ENCODE peak calls at places on chromosome 20, in nine cellular contexts. W is adrenal gland, X is mammary epithelial cell, U is uterus, B is left lung, Z is left ventricle myocardium inferior, O is esophagus squamous epithelium, I is right cardiac atrium, K is neuronal stem cell. Y is an unnamed sample. For H3K9me3, the result is how much of the 10 kb centered on the place peaks cover.

GRCh38 chr20:57522380-57522973 is 2.5 kb downstream of the CTCFL start:
- DNase-seq in W (no peak), X (no peak), U (no peak), B (no peak), Z (no peak), O (no peak), I (no peak), K (no peak), Y (no peak)

GRCh38 chr20:42544926-42545325 is 644.8 kb downstream of the PTPRT start:
- DNase-seq in W (no peak), X (no peak), U (no peak), B (no peak), Z (no peak), O (no peak), I (no peak), K (no peak), Y (no peak)

GRCh38 chr20:23152308-23152892 is 66.3 kb upstream of the CD93 start:
- DNase-seq in W (peak), X (no peak), U (peak), B (peak), Z (peak), O (no peak), I (peak), K (no peak), Y (peak)

GRCh38 chr20:53611449-53611894 is 17.8 kb upstream of the ZNF217 start:
- DNase-seq in W (peak), X (peak), U (peak), B (peak), Z (no peak), O (no peak), I (no peak), K (no peak), Y (no peak)

GRCh38 chr20:55977723-55978481 is 27.4 kb downstream of the CBLN4 start:
- DNase-seq in W (no peak), X (no peak), U (peak), B (peak), Z (no peak), O (no peak), I (no peak), K (no peak), Y (no peak)

GRCh38 chr20:57587278-57587988 is 26.5 kb downstream of the PCK1 start:
- DNase-seq in W (no peak), X (no peak), U (no peak), B (no peak), Z (no peak), O (no peak), I (no peak), K (no peak), Y (no peak)

GRCh38 chr20:58174708-58175287 is 53.7 kb downstream of the ANKRD60 start:
- DNase-seq in W (peak), X (no peak), U (peak), B (no peak), Z (peak), O (no peak), I (peak), K (no peak), Y (peak)

GRCh38 chr20:19864130-19864529 is 106.1 kb downstream of the RIN2 start:
- DNase-seq in W (no peak), X (no peak), U (no peak), B (no peak), Z (no peak), O (no peak), I (no peak), K (no peak), Y (no peak)

GRCh38 chr20:6123650-6124014 is 802 bp upstream of the FERMT1 start:
- DNase-seq in W (no peak), X (no peak), U (no peak), B (no peak), Z (no peak), O (no peak), I (no peak), K (no peak), Y (no peak)

GRCh38 chr20:38147166-38147565 is 17.9 kb downstream of the TGM2 start:
- DNase-seq in W (no peak), X (no peak), U (no peak), B (no peak), Z (no peak), O (no peak), I (peak), K (no peak), Y (no peak)

GRCh38 chr20:53945478-53945877 is 124.9 kb downstream of the BCAS1 start:
- DNase-seq in W (no peak), X (no peak), U (no peak), B (no peak), Z (no peak), O (no peak), I (no peak), K (no peak), Y (no peak)

GRCh38 chr20:14720251-14720650 is 382.8 kb upstream of the FLRT3 start:
- DNase-seq in W (no peak), X (no peak), U (no peak), B (no peak), Z (no peak), O (no peak), I (no peak), K (no peak), Y (no peak)

GRCh38 chr20:22383156-22383555 is 201.2 kb downstream of the FOXA2 start:
- DNase-seq in W (no peak), X (no peak), U (no peak), B (no peak), Z (no peak), O (no peak), I (no peak), K (no peak), Y (no peak)

GRCh38 chr20:3820048-3820900 is at the start of gene AP5S1:
- DNase-seq in W (peak), X (peak), U (peak), B (peak), Z (peak), O (peak), I (peak), K (peak), Y (peak)

GRCh38 chr20:41335591-41335990 is 5.0 kb upstream of the LPIN3 start:
- DNase-seq in W (no peak), X (no peak), U (no peak), B (no peak), Z (no peak), O (no peak), I (no peak), K (no peak), Y (no peak)

GRCh38 chr20:38172344-38172743 is 7.3 kb upstream of the TGM2 start:
- DNase-seq in W (no peak), X (no peak), U (no peak), B (no peak), Z (no peak), O (no peak), I (no peak), K (no peak), Y (no peak)

GRCh38 chr20:53021934-53022333 is 49.8 kb downstream of the TSHZ2 start:
- DNase-seq in W (no peak), X (peak), U (no peak), B (no peak), Z (no peak), O (no peak), I (no peak), K (no peak), Y (no peak)

GRCh38 chr20:19815553-19815991 is 57.5 kb downstream of the RIN2 start:
- DNase-seq in W (peak), X (peak), U (peak), B (no peak), Z (no peak), O (no peak), I (no peak), K (no peak), Y (no peak)

GRCh38 chr20:50546729-50547314 is 36.6 kb downstream of the PTPN1 start:
- DNase-seq in W (peak), X (no peak), U (no peak), B (no peak), Z (no peak), O (no peak), I (no peak), K (no peak), Y (no peak)

GRCh38 chr20:43731469-43731868 is 4.7 kb upstream of the GTSF1L start:
- DNase-seq in W (no peak), X (no peak), U (no peak), B (no peak), Z (no peak), O (no peak), I (no peak), K (no peak), Y (no peak)

GRCh38 chr20:11050350-11050749 is 376.6 kb upstream of the JAG1 start:
- DNase-seq in W (no peak), X (no peak), U (no peak), B (no peak), Z (no peak), O (no peak), I (no peak), K (no peak), Y (no peak)

GRCh38 chr20:17911927-17912326 is 56.7 kb downstream of the SNX5 start:
- DNase-seq in W (no peak), X (no peak), U (no peak), B (no peak), Z (no peak), O (no peak), I (no peak), K (no peak), Y (no peak)

GRCh38 chr20:17912916-17913315 is 55.7 kb downstream of the SNX5 start:
- DNase-seq in W (no peak), X (no peak), U (no peak), B (no peak), Z (no peak), O (no peak), I (no peak), K (no peak), Y (no peak)

GRCh38 chr20:17910828-17911294 is 57.7 kb downstream of the SNX5 start:
- DNase-seq in W (peak), X (no peak), U (peak), B (no peak), Z (peak), O (no peak), I (peak), K (no peak), Y (no peak)

GRCh38 chr20:17905544-17905943 is 63.0 kb downstream of the SNX5 start:
- DNase-seq in W (no peak), X (no peak), U (no peak), B (no peak), Z (no peak), O (no peak), I (no peak), K (no peak), Y (no peak)

DNA sequence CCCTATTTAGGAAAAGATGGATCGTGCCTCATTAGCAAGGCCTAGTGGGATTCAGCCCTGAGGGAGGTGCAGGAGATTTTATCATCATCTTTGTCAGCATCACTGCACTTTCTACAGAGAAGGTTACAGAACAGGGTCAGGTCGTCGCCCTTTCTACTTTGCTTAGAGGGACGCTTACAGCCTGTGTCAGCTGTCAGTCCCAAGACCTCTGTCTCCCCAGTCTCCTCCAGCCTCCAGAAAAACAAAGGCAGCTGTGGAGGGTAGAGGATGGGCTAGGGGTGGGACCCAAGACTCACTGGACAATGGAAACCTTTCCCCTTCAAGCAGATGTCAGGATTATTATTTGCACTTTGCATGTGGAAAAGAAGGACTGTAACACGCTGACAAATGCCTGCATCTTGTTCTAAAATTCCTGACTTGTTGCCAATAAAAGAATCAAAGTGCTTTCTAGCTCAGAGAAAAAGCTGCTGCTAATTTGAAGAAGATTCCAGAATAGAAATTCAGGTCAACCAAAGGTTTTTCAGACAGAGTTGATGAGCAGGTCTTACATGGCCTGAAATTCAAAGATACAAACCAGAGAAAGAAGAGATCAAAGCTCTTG is 58.7 kb downstream of the SNX5 start:
- DNase-seq in W (no peak), X (no peak), U (no peak), B (no peak), Z (no peak), O (no peak), I (no peak), K (no peak), Y (no peak)
- H3K27ac ChIP-seq in W (no peak), X (no peak), U (peak), B (no peak), Z (peak), O (peak), I (peak), K (no peak), Y (no peak)

GRCh38 chr20:49482173-49482572 is 295 bp downstream of the KCNB1 start:
- DNase-seq in W (no peak), X (no peak), U (no peak), B (no peak), Z (no peak), O (no peak), I (no peak), K (no peak), Y (no peak)

GRCh38 chr20:49483706-49484101 is 1.2 kb upstream of the KCNB1 start:
- DNase-seq in W (no peak), X (no peak), U (no peak), B (no peak), Z (no peak), O (no peak), I (no peak), K (peak), Y (no peak)

GRCh38 chr20:49483018-49483705 is 694 bp upstream of the KCNB1 start:
- DNase-seq in W (no peak), X (no peak), U (peak), B (no peak), Z (no peak), O (no peak), I (no peak), K (peak), Y (peak)

GRCh38 chr20:49481116-49481515 is 1.4 kb downstream of the KCNB1 start:
- DNase-seq in W (no peak), X (no peak), U (no peak), B (no peak), Z (no peak), O (no peak), I (no peak), K (no peak), Y (no peak)

GRCh38 chr20:49482621-49483017 is at the start of gene KCNB1:
- DNase-seq in W (peak), X (peak), U (peak), B (no peak), Z (peak), O (no peak), I (peak), K (peak), Y (peak)
- H3K4me3 ChIP-seq in W (no peak), X (no peak), U (peak), B (no peak), Z (peak), O (peak), I (peak), K (peak), Y (peak)

GRCh38 chr20:39576786-39577185 is 614.6 kb downstream of the DHX35 start:
- DNase-seq in W (no peak), X (no peak), U (no peak), B (no peak), Z (no peak), O (no peak), I (no peak), K (no peak), Y (no peak)

GRCh38 chr20:39581034-39581433 is 618.9 kb downstream of the DHX35 start:
- DNase-seq in W (no peak), X (no peak), U (no peak), B (no peak), Z (no peak), O (no peak), I (no peak), K (no peak), Y (no peak)
- H3K9me3 ChIP-seq in W (under half), X (under half), U (under half), B (under half), Z (under half), O (under half), I (under half), K (under half), Y (under half)

DNA sequence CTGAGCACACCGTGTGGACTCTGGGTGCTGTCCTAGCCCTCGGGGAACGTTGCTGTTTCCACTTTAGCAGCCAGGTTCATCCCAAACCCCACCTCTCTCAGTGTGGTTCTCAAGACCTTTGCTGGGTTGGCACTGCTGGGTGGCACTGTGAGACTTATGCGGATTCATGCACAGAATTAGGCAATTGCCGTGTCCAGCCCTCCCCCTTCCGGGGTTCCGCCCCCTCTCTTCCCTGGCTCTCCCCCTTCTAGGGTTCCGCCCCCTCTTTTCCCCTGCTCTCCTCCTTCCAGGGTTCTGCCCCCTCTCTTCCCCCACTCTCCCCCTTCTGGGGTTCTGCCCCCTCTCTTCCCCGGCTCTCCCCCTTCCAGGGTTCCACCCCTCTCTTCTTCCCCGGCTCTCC is 39.8 kb upstream of the SLCO4A1 start:
- DNase-seq in W (no peak), X (peak), U (no peak), B (peak), Z (peak), O (no peak), I (no peak), K (no peak), Y (no peak)
- H3K27ac ChIP-seq in W (no peak), X (no peak), U (no peak), B (peak), Z (no peak), O (peak), I (no peak), K (no peak), Y (no peak)

GRCh38 chr20:33948480-33948879 is 45.2 kb upstream of the RALY start:
- DNase-seq in W (no peak), X (no peak), U (no peak), B (no peak), Z (no peak), O (no peak), I (no peak), K (no peak), Y (no peak)
- H3K4me3 ChIP-seq in W (no peak), X (no peak), U (no peak), B (no peak), Z (no peak), O (no peak), I (no peak), K (no peak), Y (no peak)

DNA sequence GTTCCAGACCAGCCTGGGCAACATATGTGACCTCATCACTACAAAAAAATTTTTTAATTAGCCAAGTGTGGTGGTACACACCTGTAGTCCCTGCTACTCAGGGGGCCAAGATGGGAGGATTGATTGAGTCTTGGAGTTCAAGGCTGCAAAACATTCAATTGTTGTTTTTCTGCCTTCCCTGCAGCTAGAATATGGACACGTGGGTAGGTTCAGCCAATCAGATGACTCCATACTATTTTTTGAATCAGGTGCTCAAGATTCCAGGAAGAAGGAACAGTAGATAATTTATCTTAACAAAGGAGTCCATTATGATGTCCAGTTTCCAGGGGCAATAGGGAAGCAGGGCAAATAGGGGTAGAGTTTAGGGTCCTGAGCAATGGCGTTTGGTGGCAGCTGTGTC is 2.4 kb upstream of the DEFB119 start:
- DNase-seq in W (no peak), X (no peak), U (no peak), B (no peak), Z (no peak), O (no peak), I (no peak), K (no peak), Y (no peak)
- H3K9me3 ChIP-seq in W (under half), X (under half), U (under half), B (under half), Z (under half), O (under half), I (under half), K (under half), Y (under half)

GRCh38 chr20:32468860-32469259 is 110.7 kb downstream of the ASXL1 start:
- DNase-seq in W (no peak), X (no peak), U (no peak), B (no peak), Z (no peak), O (no peak), I (no peak), K (no peak), Y (no peak)
- H3K27ac ChIP-seq in W (no peak), X (no peak), U (no peak), B (no peak), Z (peak), O (no peak), I (no peak), K (no peak), Y (no peak)

GRCh38 chr20:35673884-35674283 is 9.2 kb upstream of the CPNE1 start:
- DNase-seq in W (peak), X (no peak), U (no peak), B (no peak), Z (no peak), O (no peak), I (no peak), K (no peak), Y (no peak)
- H3K4me3 ChIP-seq in W (no peak), X (no peak), U (no peak), B (no peak), Z (no peak), O (no peak), I (no peak), K (peak), Y (no peak)

DNA sequence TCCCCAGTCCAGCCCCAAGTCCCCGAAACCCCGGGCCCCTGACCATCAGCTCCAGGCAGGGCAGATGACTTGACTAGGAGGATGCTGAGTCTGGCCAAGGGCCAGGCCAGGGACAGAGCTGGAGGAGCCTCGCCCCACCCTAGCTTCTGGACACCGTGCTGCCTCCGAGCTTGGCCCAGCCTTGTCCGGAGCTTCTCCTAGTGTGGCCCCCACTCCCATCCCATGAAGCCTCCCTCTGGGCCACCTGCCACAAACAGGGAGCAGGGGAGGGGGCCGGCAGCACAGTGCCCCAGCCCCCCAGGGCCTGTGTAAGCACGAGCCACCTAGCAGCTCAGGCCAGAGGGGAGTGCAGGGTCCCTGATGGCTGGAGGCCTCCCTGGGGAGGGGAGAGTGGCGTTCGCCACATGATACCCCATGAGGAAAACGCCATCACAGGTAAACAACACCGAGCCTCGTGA is 5.3 kb downstream of the EEF1A2 start:
- DNase-seq in W (no peak), X (no peak), U (no peak), B (no peak), Z (no peak), O (no peak), I (peak), K (no peak), Y (no peak)
- H3K9me3 ChIP-seq in W (under half), X (under half), U (under half), B (under half), Z (under half), O (under half), I (under half), K (under half), Y (under half)

GRCh38 chr20:829531-829930 is 4.0 kb upstream of the FAM110A start:
- DNase-seq in W (peak), X (no peak), U (no peak), B (no peak), Z (no peak), O (no peak), I (no peak), K (no peak), Y (no peak)
- H3K27ac ChIP-seq in W (no peak), X (no peak), U (no peak), B (no peak), Z (no peak), O (no peak), I (no peak), K (no peak), Y (no peak)